ENCODE peak calls at places on chromosome 12, in four cellular contexts. One of them, this sample, is unnamed.

GRCh38 chr12:111446044-111446581 is 40.4 kb downstream of the SH2B3 start:
- DNase-seq in CD4-positive, alpha-beta T cell: no peak
- DNase-seq in GM10248: no peak
- DNase-seq in uterus: peak
- DNase-seq in this sample: peak

GRCh38 chr12:92078167-92079053 is 67.2 kb downstream of the BTG1 start:
- DNase-seq in CD4-positive, alpha-beta T cell: no peak
- DNase-seq in GM10248: no peak
- DNase-seq in uterus: no peak
- DNase-seq in this sample: peak

GRCh38 chr12:108363565-108363964 is 24.5 kb upstream of the CMKLR1 start:
- DNase-seq in CD4-positive, alpha-beta T cell: no peak
- DNase-seq in uterus: no peak
- DNase-seq in GM10248: no peak
- DNase-seq in this sample: no peak

GRCh38 chr12:57001448-57001906 is 4.9 kb downstream of the ZBTB39 start:
- DNase-seq in GM10248: peak
- DNase-seq in uterus: peak
- DNase-seq in CD4-positive, alpha-beta T cell: peak
- DNase-seq in this sample: peak

GRCh38 chr12:51970904-51971646 is 19.6 kb downstream of the ACVR1B start:
- DNase-seq in uterus: no peak
- DNase-seq in CD4-positive, alpha-beta T cell: peak
- DNase-seq in GM10248: peak
- DNase-seq in this sample: peak

GRCh38 chr12:65637774-65638173 is 186.5 kb upstream of the HMGA2 start:
- DNase-seq in uterus: no peak
- DNase-seq in GM10248: no peak
- DNase-seq in CD4-positive, alpha-beta T cell: no peak
- DNase-seq in this sample: no peak

GRCh38 chr12:68565391-68565903 is 45.3 kb upstream of the RAP1B start:
- DNase-seq in uterus: no peak
- DNase-seq in GM10248: no peak
- DNase-seq in CD4-positive, alpha-beta T cell: no peak
- DNase-seq in this sample: peak

GRCh38 chr12:5586201-5586600 is 154.3 kb downstream of the NTF3 start:
- DNase-seq in CD4-positive, alpha-beta T cell: no peak
- DNase-seq in uterus: no peak
- DNase-seq in GM10248: no peak
- DNase-seq in this sample: no peak

GRCh38 chr12:115351513-115352077 is 667.6 kb upstream of the TBX3 start:
- DNase-seq in CD4-positive, alpha-beta T cell: no peak
- DNase-seq in uterus: no peak
- DNase-seq in GM10248: no peak
- DNase-seq in this sample: peak

GRCh38 chr12:593396-593976 is 69.8 kb downstream of the NINJ2 start:
- DNase-seq in GM10248: no peak
- DNase-seq in CD4-positive, alpha-beta T cell: no peak
- DNase-seq in uterus: no peak
- DNase-seq in this sample: no peak

GRCh38 chr12:46356655-46357437 is 15.7 kb downstream of the SLC38A2 start:
- DNase-seq in GM10248: no peak
- DNase-seq in CD4-positive, alpha-beta T cell: no peak
- DNase-seq in uterus: no peak
- DNase-seq in this sample: peak

GRCh38 chr12:31928246-31929139 is 30.7 kb upstream of the RESF1 start:
- DNase-seq in uterus: no peak
- DNase-seq in CD4-positive, alpha-beta T cell: peak
- DNase-seq in GM10248: no peak
- DNase-seq in this sample: no peak

GRCh38 chr12:65300679-65301349 is 22.3 kb downstream of the MSRB3 start:
- DNase-seq in uterus: no peak
- DNase-seq in CD4-positive, alpha-beta T cell: no peak
- DNase-seq in GM10248: no peak
- DNase-seq in this sample: no peak

GRCh38 chr12:11437966-11438365 is 42.6 kb upstream of the PRB2 start:
- DNase-seq in GM10248: no peak
- DNase-seq in uterus: no peak
- DNase-seq in CD4-positive, alpha-beta T cell: no peak
- DNase-seq in this sample: no peak

DNA sequence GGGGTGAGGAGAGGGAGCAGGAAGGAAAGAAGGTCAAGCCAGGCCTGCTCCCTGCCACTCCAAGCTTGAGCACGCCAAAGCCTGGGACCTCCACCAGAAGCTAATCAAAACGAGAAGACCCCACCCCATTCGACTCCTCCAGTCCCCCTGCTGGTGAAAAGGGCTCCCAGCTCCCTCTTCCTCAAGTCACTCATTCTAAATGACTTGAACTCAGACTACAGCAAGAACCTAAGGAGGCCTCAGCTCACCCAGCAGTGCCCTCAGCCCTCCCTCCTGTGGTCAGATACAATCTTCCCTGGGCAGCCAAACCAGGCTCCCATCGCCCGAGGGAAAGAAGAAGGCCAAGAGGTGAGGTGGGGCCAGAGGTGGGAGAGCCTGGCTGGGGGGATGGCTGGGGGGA is 17.4 kb downstream of the HDAC7 start:
- DNase-seq in CD4-positive, alpha-beta T cell: no peak
- DNase-seq in GM10248: no peak
- DNase-seq in uterus: no peak
- DNase-seq in this sample: no peak
- TF ChIP-seq CTCF in CD4-positive, alpha-beta T cell: peak
- TF ChIP-seq CTCF in GM10248: no peak
- TF ChIP-seq CTCF in uterus: no peak
- TF ChIP-seq CTCF in this sample: peak

DNA sequence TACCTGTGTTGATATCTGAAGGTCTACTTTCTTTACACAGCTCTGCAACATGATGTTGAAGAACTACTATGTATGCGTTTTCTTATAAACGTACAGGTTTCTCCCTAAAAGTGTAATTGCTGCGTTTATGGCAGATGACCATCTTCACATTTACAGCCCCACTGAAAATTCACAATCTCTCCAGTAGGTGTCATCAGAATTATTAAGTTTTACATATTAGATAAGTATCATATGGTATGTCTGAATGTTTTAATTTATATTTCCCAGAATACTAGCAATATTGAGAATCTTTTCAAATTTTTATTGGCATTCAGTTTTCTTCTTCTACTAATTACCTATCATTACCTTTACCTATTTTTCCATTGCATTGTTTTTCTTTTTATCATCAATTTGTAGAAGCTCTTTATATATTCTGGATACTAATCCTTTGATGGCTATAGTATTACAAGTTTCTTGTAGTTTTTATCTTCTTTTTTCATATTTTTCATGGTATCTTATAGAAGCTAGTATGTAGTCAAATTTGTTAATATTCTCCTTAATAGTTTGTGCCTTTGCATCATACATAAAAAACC is 123.5 kb downstream of the CAPZA3 start:
- DNase-seq in GM10248: no peak
- DNase-seq in uterus: no peak
- DNase-seq in CD4-positive, alpha-beta T cell: no peak
- DNase-seq in this sample: peak
- TF ChIP-seq CTCF in GM10248: peak
- TF ChIP-seq CTCF in uterus: no peak
- TF ChIP-seq CTCF in CD4-positive, alpha-beta T cell: peak
- TF ChIP-seq CTCF in this sample: peak

DNA sequence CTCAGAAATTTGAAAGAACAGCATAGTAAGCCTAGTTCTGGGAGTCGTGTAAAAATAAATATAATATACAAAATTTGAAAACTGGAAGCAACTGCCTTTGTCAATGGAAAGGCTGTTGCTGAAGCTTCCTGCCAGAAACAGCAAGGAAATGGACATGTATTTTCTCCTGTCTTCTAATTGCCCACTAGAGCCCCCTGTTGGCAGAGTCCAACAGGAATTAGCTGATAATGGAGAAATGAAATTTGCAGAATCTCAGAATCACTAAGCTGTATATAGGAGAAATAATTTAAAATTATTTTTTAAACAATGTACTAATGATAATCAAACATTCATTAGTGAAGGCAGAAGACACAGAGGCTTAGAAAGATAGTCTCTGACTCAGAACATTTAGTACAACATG is 414.8 kb downstream of the SLC6A15 start:
- DNase-seq in uterus: no peak
- DNase-seq in GM10248: no peak
- DNase-seq in CD4-positive, alpha-beta T cell: no peak
- DNase-seq in this sample: peak
- TF ChIP-seq CTCF in uterus: no peak
- TF ChIP-seq CTCF in GM10248: no peak
- TF ChIP-seq CTCF in CD4-positive, alpha-beta T cell: no peak
- TF ChIP-seq CTCF in this sample: peak

GRCh38 chr12:29591140-29592020 is 93.9 kb upstream of the OVCH1 start:
- DNase-seq in CD4-positive, alpha-beta T cell: no peak
- DNase-seq in uterus: no peak
- DNase-seq in GM10248: no peak
- DNase-seq in this sample: peak
- TF ChIP-seq CTCF in CD4-positive, alpha-beta T cell: no peak
- TF ChIP-seq CTCF in uterus: no peak
- TF ChIP-seq CTCF in GM10248: no peak
- TF ChIP-seq CTCF in this sample: peak

DNA sequence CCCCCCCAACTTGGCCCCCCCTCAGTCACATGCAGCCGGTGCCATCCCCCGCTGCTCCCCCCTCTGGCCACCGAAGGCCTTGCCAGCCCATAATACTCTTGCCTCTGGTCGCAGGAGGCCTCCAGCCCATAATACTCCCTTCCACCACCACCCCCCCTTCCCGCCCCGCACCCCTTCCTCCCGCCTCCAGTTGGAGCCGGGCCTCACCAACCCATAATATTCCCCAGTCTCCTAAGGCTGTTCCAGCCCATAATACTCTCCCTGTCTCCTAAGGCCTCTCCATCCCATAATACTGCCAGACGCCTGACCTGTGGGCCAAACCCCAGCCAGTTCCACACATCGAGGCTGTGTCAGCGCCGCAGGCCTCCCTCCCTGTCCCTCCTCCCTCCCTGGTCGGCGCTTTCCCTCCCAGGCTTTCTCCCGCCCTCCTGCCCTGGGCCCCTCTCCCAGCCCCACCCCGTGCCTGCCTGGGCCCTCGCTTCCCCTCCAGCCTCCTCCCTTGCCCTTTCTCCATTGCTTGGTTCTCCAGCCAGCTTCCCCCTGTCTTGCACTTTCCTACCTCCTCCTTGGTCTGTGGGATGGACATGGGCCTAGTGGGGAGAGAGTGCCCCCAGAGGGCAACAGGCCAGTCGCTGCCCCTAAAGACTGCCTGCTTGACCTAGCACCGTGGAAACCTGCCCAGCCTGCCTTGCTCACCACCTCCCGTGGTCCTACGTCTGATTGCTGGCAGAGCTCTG is 6.8 kb upstream of the CHD4 start:
- DNase-seq in GM10248: peak
- DNase-seq in uterus: peak
- DNase-seq in CD4-positive, alpha-beta T cell: peak
- DNase-seq in this sample: peak
- TF ChIP-seq CTCF in GM10248: peak
- TF ChIP-seq CTCF in uterus: no peak
- TF ChIP-seq CTCF in CD4-positive, alpha-beta T cell: no peak
- TF ChIP-seq CTCF in this sample: no peak

GRCh38 chr12:100083308-100083707 is 59.4 kb downstream of the BLTP3B start:
- DNase-seq in CD4-positive, alpha-beta T cell: no peak
- DNase-seq in uterus: no peak
- DNase-seq in GM10248: no peak
- DNase-seq in this sample: no peak

GRCh38 chr12:100075598-100075997 is 67.1 kb downstream of the BLTP3B start:
- DNase-seq in CD4-positive, alpha-beta T cell: no peak
- DNase-seq in uterus: no peak
- DNase-seq in GM10248: no peak
- DNase-seq in this sample: no peak

DNA sequence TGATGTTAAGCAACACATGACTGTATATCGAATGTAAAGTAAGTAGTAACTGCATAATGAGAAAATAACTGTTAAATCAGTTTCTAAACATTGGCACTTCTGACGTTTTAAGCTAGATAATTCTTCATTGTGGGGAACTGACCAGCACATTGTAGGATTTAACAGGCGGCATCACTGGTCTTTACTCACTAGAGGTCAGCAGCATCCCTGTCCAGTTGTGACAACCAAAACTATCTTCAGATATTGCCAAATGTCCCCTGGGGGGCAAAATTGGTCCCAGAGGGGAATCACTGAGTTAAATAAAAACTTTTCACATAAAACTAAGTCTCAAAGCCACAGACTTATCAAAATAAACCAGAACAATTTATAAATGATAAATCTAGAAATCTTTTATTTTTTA is 65.3 kb downstream of the BLTP3B start:
- DNase-seq in GM10248: no peak
- DNase-seq in CD4-positive, alpha-beta T cell: no peak
- DNase-seq in uterus: no peak
- DNase-seq in this sample: peak
- TF ChIP-seq CTCF in GM10248: no peak
- TF ChIP-seq CTCF in CD4-positive, alpha-beta T cell: no peak
- TF ChIP-seq CTCF in uterus: no peak
- TF ChIP-seq CTCF in this sample: peak

This sample was measured in fibroblast of villous mesenchyme.